ENCODE peak calls at places on chromosomes 3 and 15, in four cellular contexts. P, C, F and A are unnamed samples.

GRCh38 chr3:168341192-168341816 is 245.6 kb upstream of the GOLIM4 start:
- DNase-seq in P (peak; percentile 67), C (no peak), F (no peak), A (no peak)

GRCh38 chr15:94607176-94607654 is 375.9 kb downstream of the MCTP2 start:
- DNase-seq in P (no peak), C (no peak), F (no peak), A (no peak)

GRCh38 chr15:36334059-36334458 is 245.4 kb upstream of the CDIN1 start:
- DNase-seq in P (peak; percentile 31), C (no peak), F (no peak), A (no peak)

GRCh38 chr3:107453504-107453903 is 69.3 kb upstream of the BBX start:
- DNase-seq in P (no peak), C (no peak), F (no peak), A (no peak)

GRCh38 chr3:4994144-4994730 is 15.0 kb downstream of the BHLHE40 start:
- DNase-seq in P (peak; percentile 89), C (no peak), F (peak; percentile 60), A (peak; percentile 24)

GRCh38 chr3:11481561-11481960 is 162.2 kb downstream of the VGLL4 start:
- DNase-seq in P (no peak), C (no peak), F (no peak), A (no peak)

GRCh38 chr3:138463724-138464489 is 29.5 kb downstream of the ESYT3 start:
- DNase-seq in P (no peak), C (no peak), F (no peak), A (no peak)

GRCh38 chr3:109355625-109356441 is 18.5 kb upstream of the DPPA4 start:
- DNase-seq in P (no peak), C (peak; percentile 58), F (no peak), A (no peak)

GRCh38 chr3:119944091-119944490 is 150.2 kb downstream of the GSK3B start:
- DNase-seq in P (no peak), C (no peak), F (no peak), A (no peak)

GRCh38 chr3:78963771-78964170 is 804.0 kb downstream of the ROBO1 start:
- DNase-seq in P (no peak), C (no peak), F (no peak), A (no peak)

GRCh38 chr3:45907769-45908705 is 21.7 kb downstream of the CCR9 start:
- DNase-seq in P (peak; percentile 92), C (no peak), F (no peak), A (no peak)

GRCh38 chr3:170640737-170641171 is 54.9 kb upstream of the SLC7A14 start:
- DNase-seq in P (no peak), C (no peak), F (no peak), A (no peak)

GRCh38 chr3:161409858-161410257 is 38.5 kb upstream of the SPTSSB start:
- DNase-seq in P (no peak), C (no peak), F (no peak), A (no peak)

GRCh38 chr15:56491110-56491722 is 26.3 kb upstream of the MNS1 start:
- DNase-seq in P (peak; percentile 84), C (peak; percentile 59), F (peak; percentile 81), A (no peak)

GRCh38 chr3:184506579-184506978 is 55.0 kb upstream of the EPHB3 start:
- DNase-seq in P (peak; percentile 51), C (no peak), F (no peak), A (no peak)

GRCh38 chr15:48913141-48913540 is 35.2 kb downstream of the EID1 start:
- DNase-seq in P (no peak), C (no peak), F (no peak), A (no peak)

GRCh38 chr3:50388720-50389352 is 29.5 kb upstream of the TMEM115 start:
- DNase-seq in P (no peak), C (no peak), F (no peak), A (no peak)

DNA sequence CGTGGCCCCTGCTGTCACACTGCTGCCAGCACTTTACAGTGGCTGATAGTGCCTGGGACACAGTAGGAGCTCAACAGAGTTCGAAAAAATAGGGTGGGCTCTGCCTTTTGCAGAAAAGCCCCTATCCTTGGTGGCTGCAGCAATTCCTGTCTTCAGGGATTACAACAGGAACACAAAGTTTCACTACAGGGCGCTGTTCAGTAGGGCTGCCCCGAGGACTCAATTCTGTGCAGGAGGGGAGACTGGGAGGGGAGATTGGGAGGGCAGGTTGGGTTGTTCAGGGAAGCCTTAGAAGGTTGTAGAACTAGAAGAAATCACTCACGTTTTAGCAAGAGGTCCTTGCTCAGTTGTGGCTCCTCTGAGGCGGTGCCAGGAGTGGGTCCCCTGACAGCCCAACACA is 138.0 kb upstream of the TPM1 start:
- DNase-seq in P (no peak), C (no peak), F (no peak), A (no peak)
- H3K27ac ChIP-seq in P (no peak overlapping the region), C (no peak overlapping the region), F (no peak overlapping the region), A (no peak overlapping the region)

DNA sequence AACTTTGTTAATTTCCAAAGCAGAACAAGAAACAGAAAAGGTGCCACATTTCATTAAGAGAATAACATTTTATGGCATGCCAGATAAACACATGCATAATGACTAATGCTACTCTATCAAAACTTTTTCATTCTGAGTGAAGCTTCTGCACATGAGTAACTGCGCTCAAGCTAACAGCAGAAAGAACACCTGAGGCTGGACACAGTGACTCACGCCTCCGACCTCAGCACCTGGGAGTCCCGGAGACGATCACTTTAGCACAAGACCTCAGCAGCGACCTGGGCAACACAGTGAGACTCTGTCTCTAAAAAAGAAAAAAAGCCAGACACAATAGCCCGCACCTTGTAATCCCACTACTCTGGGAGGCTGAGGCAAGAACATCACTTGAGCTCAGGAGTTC is 70.6 kb downstream of the ACAP2 start:
- DNase-seq in P (no peak), C (no peak), F (no peak), A (no peak)
- H3K4me3 ChIP-seq in P (no peak overlapping the region), C (no peak overlapping the region), F (no peak overlapping the region), A (no peak overlapping the region)

GRCh38 chr15:29637555-29637954 is 184.7 kb downstream of the TJP1 start:
- DNase-seq in P (no peak), C (no peak), F (no peak), A (no peak)
- H3K27ac ChIP-seq in P (no peak overlapping the region), C (no peak overlapping the region), F (no peak overlapping the region), A (no peak overlapping the region)

DNA sequence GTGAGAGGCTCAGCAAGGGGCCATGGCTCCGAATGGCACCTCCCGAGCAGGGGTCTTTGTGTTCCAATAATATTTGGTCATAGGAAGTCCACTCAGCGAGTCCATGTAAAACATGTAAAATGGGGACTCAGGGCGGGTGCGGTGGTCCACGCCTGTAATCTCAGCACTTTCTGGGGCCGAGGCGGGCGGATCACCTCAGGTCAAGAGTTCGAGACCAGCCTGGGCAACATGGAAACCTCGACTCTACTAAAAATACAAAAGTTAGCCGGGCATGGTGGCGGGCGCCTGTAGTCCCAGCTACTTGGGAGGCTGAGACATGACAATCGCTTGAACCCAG is 26.4 kb downstream of the EFCC1 start:
- DNase-seq in P (no peak), C (no peak), F (no peak), A (no peak)
- H3K4me3 ChIP-seq in P (peak overlapping the region; percentile 50), C (no peak overlapping the region), F (no peak overlapping the region), A (peak overlapping the region; percentile 72)

GRCh38 chr3:9888540-9888939 is 1.9 kb upstream of the JAGN1 start:
- DNase-seq in P (no peak), C (no peak), F (no peak), A (no peak)

GRCh38 chr3:9887478-9887877 is 2.9 kb upstream of the JAGN1 start:
- DNase-seq in P (no peak), C (no peak), F (no peak), A (no peak)

GRCh38 chr3:9884555-9885165 is 4.6 kb upstream of the CIDEC start:
- DNase-seq in P (peak; percentile 89), C (no peak), F (no peak), A (no peak)

GRCh38 chr3:9883676-9884554 is 3.9 kb upstream of the CIDEC start:
- DNase-seq in P (peak; percentile 82), C (no peak), F (no peak), A (no peak)

DNA sequence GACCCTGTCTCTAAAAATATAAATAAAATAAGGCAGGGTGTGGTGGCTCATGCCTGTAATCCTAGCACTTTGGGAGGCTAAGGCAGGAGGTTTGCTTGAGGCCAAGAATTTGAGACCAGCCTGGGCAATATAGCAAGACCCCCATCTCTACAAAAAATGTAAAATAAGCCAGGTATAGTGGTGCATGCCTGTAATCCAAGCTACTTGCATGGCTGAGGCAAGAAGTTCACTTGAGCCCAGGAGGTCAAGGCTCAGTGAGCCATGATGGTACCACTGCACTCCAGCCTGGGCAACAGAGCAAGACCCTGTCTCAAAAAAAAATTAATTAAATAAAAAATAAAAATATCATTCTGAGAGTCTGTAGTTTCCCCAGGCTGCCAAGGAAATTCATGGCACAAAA is 4.1 kb upstream of the JAGN1 start:
- DNase-seq in P (no peak), C (no peak), F (no peak), A (no peak)
- H3K27ac ChIP-seq in P (no peak overlapping the region), C (no peak overlapping the region), F (no peak overlapping the region), A (no peak overlapping the region)

GRCh38 chr3:148881286-148881685 is 16.2 kb downstream of the CPA3 start:
- DNase-seq in P (peak; percentile 44), C (no peak), F (no peak), A (no peak)

GRCh38 chr3:148882288-148882687 is 17.2 kb downstream of the CPA3 start:
- DNase-seq in P (peak; percentile 59), C (no peak), F (no peak), A (no peak)

GRCh38 chr3:148878073-148878472 is 13.0 kb downstream of the CPA3 start:
- DNase-seq in P (no peak), C (no peak), F (no peak), A (no peak)

GRCh38 chr3:148880681-148881080 is 15.6 kb downstream of the CPA3 start:
- DNase-seq in P (no peak), C (no peak), F (peak; percentile 9), A (no peak)

GRCh38 chr3:148879256-148879655 is 14.2 kb downstream of the CPA3 start:
- DNase-seq in P (no peak), C (no peak), F (no peak), A (no peak)
- H3K4me3 ChIP-seq in P (no peak overlapping the region), C (no peak overlapping the region), F (no peak overlapping the region), A (no peak overlapping the region)

GRCh38 chr15:82158811-82159210 is 103.7 kb downstream of the EFL1 start:
- DNase-seq in P (no peak), C (no peak), F (no peak), A (no peak)

DNA sequence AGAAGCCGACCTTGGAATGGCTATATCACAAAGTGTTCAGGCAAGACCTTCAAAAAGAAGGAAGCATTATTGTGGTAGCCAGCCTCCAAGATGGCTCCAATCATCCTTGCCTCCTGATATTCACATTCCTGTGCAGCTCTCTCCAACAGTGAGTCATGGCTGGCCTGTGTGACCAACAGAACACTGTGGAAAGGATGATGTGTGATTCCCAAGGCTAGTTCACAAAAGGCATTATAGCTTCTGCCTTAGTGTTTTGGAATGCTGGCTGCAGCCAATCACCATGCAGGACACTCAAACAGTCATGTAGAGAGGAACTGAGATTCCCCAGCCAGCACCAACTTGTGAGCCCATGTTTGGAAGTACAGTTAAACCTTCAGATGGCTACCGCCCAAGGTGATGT is 102.6 kb downstream of the EFL1 start:
- DNase-seq in P (peak; percentile 99), C (peak; percentile 24), F (no peak), A (no peak)
- H3K27ac ChIP-seq in P (peak overlapping the region; percentile 89), C (no peak overlapping the region), F (no peak overlapping the region), A (no peak overlapping the region)

GRCh38 chr3:111864821-111865656 is 6.0 kb downstream of the PHLDB2 start:
- DNase-seq in P (peak; percentile 79), C (no peak), F (no peak), A (no peak)
- H3K4me3 ChIP-seq in P (peak overlapping the region; percentile 43), C (no peak overlapping the region), F (no peak overlapping the region), A (peak overlapping the region; percentile 43)